ENCODE peak calls at places on chromosome 14, in eight cellular contexts. H, M, R, G, P, X, D and L are unnamed samples. For H3K4me1, the result is how much of the 10 kb centered on the place peaks cover.

GRCh38 chr14:29648045-29648444 is 279.6 kb downstream of the PRKD1 start:
- DNase-seq in H (no peak), M (no peak), R (no peak), G (no peak), P (peak), X (no peak), D (no peak), L (no peak)

GRCh38 chr14:98136019-98136418 is 1136.0 kb downstream of the BCL11B start:
- DNase-seq in H (no peak), M (no peak), R (peak), G (no peak), P (no peak), X (no peak), D (no peak), L (no peak)

GRCh38 chr14:72948481-72949138 is 22.3 kb downstream of the DCAF4 start:
- DNase-seq in H (no peak), M (peak), R (peak), G (peak), P (peak), X (peak), D (peak), L (no peak)

GRCh38 chr14:103395245-103395644 is 10.0 kb downstream of the MARK3 start:
- DNase-seq in H (no peak), M (no peak), R (no peak), G (no peak), P (no peak), X (no peak), D (no peak), L (no peak)

GRCh38 chr14:90491221-90491867 is 94.5 kb downstream of the CALM1 start:
- DNase-seq in H (no peak), M (peak), R (no peak), G (no peak), P (peak), X (no peak), D (no peak), L (peak)

GRCh38 chr14:24395609-24396580 is 2.9 kb upstream of the NYNRIN start:
- DNase-seq in H (no peak), M (no peak), R (no peak), G (no peak), P (no peak), X (no peak), D (no peak), L (peak)

GRCh38 chr14:82999802-83000201 is 1466.1 kb upstream of the SEL1L start:
- DNase-seq in H (no peak), M (no peak), R (peak), G (no peak), P (peak), X (no peak), D (peak), L (no peak)

GRCh38 chr14:63186453-63186852 is 17.8 kb upstream of the RHOJ start:
- DNase-seq in H (no peak), M (no peak), R (no peak), G (no peak), P (no peak), X (no peak), D (no peak), L (no peak)

GRCh38 chr14:29419736-29420135 is 507.9 kb downstream of the PRKD1 start:
- DNase-seq in H (no peak), M (no peak), R (no peak), G (no peak), P (no peak), X (no peak), D (no peak), L (no peak)

GRCh38 chr14:69700609-69701008 is 66.3 kb upstream of the SRSF5 start:
- DNase-seq in H (no peak), M (no peak), R (no peak), G (no peak), P (no peak), X (no peak), D (no peak), L (no peak)

GRCh38 chr14:70317969-70318634 is 41.4 kb downstream of the COX16 start:
- DNase-seq in H (no peak), M (no peak), R (peak), G (no peak), P (peak), X (no peak), D (peak), L (no peak)

GRCh38 chr14:61750708-61751474 is 11.3 kb upstream of the SNAPC1 start:
- DNase-seq in H (no peak), M (peak), R (peak), G (peak), P (peak), X (peak), D (peak), L (peak)

GRCh38 chr14:89723930-89724915 is 230.3 kb downstream of the EFCAB11 start:
- DNase-seq in H (peak), M (no peak), R (no peak), G (no peak), P (peak), X (no peak), D (no peak), L (no peak)

GRCh38 chr14:22893706-22894105 is 10.7 kb downstream of the REM2 start:
- DNase-seq in H (no peak), M (no peak), R (no peak), G (no peak), P (no peak), X (no peak), D (no peak), L (no peak)

GRCh38 chr14:95875831-95876768 is 532 bp upstream of the TUNAR start:
- DNase-seq in H (no peak), M (no peak), R (peak), G (no peak), P (peak), X (no peak), D (peak), L (no peak)

GRCh38 chr14:61493239-61493638 is 171.9 kb downstream of the PRKCH start:
- DNase-seq in H (no peak), M (no peak), R (no peak), G (no peak), P (peak), X (no peak), D (no peak), L (no peak)

GRCh38 chr14:44732144-44732543 is 225.1 kb upstream of the FSCB start:
- DNase-seq in H (no peak), M (no peak), R (no peak), G (no peak), P (no peak), X (no peak), D (no peak), L (no peak)

GRCh38 chr14:103688906-103689902 is 26.0 kb downstream of the XRCC3 start:
- DNase-seq in H (no peak), M (no peak), R (no peak), G (peak), P (no peak), X (peak), D (no peak), L (no peak)

GRCh38 chr14:22830329-22831010 is 783 bp downstream of the MRPL52 start:
- DNase-seq in H (no peak), M (no peak), R (no peak), G (no peak), P (no peak), X (no peak), D (no peak), L (no peak)

GRCh38 chr14:39050389-39050788 is 52.6 kb downstream of the SEC23A start:
- DNase-seq in H (no peak), M (no peak), R (no peak), G (no peak), P (no peak), X (no peak), D (no peak), L (no peak)

GRCh38 chr14:62084020-62084419 is 321.8 kb downstream of the SNAPC1 start:
- DNase-seq in H (no peak), M (no peak), R (no peak), G (no peak), P (no peak), X (no peak), D (no peak), L (no peak)

GRCh38 chr14:74476607-74477006 is 16.5 kb downstream of the NPC2 start:
- DNase-seq in H (no peak), M (no peak), R (no peak), G (no peak), P (peak), X (no peak), D (no peak), L (no peak)

GRCh38 chr14:100031506-100032281 is 33.5 kb upstream of the EVL start:
- DNase-seq in H (no peak), M (peak), R (no peak), G (no peak), P (peak), X (peak), D (no peak), L (peak)

GRCh38 chr14:94897092-94897491 is 127.2 kb upstream of the GSC start:
- DNase-seq in H (no peak), M (peak), R (no peak), G (no peak), P (no peak), X (no peak), D (no peak), L (peak)

GRCh38 chr14:102279688-102280348 is 25.1 kb downstream of the MOK start:
- DNase-seq in H (no peak), M (no peak), R (no peak), G (no peak), P (peak), X (no peak), D (no peak), L (no peak)

GRCh38 chr14:74763803-74764531 is 851 bp downstream of the YLPM1 start:
- DNase-seq in H (no peak), M (no peak), R (peak), G (peak), P (peak), X (peak), D (peak), L (peak)

GRCh38 chr14:29926228-29926627 is 1.4 kb downstream of the PRKD1 start:
- DNase-seq in H (no peak), M (no peak), R (peak), G (no peak), P (peak), X (no peak), D (no peak), L (no peak)

GRCh38 chr14:23513466-23514008 is 38.0 kb downstream of the ZFHX2 start:
- DNase-seq in H (no peak), M (no peak), R (no peak), G (no peak), P (no peak), X (no peak), D (no peak), L (no peak)

GRCh38 chr14:89771251-89771650 is 183.3 kb downstream of the EFCAB11 start:
- DNase-seq in H (no peak), M (no peak), R (no peak), G (no peak), P (no peak), X (no peak), D (no peak), L (no peak)

GRCh38 chr14:49505026-49505766 is 81.0 kb downstream of the RPS29 start:
- DNase-seq in H (no peak), M (no peak), R (no peak), G (no peak), P (peak), X (no peak), D (no peak), L (no peak)

GRCh38 chr14:55294603-55295002 is 23.4 kb downstream of the FBXO34 start:
- DNase-seq in H (no peak), M (no peak), R (no peak), G (no peak), P (no peak), X (no peak), D (no peak), L (no peak)

GRCh38 chr14:86038401-86038985 is 508.5 kb downstream of the FLRT2 start:
- DNase-seq in H (no peak), M (peak), R (peak), G (no peak), P (peak), X (peak), D (peak), L (no peak)

GRCh38 chr14:105494606-105494929 is 3.5 kb downstream of the TEDC1 start:
- DNase-seq in H (no peak), M (no peak), R (no peak), G (no peak), P (no peak), X (no peak), D (no peak), L (no peak)

GRCh38 chr14:105492051-105492965 is 1.3 kb downstream of the TEDC1 start:
- DNase-seq in H (no peak), M (peak), R (peak), G (no peak), P (no peak), X (no peak), D (peak), L (peak)

GRCh38 chr14:105493921-105494605 is 3.0 kb downstream of the TEDC1 start:
- DNase-seq in H (no peak), M (peak), R (peak), G (no peak), P (no peak), X (peak), D (peak), L (peak)

GRCh38 chr14:105491366-105492006 is 440 bp downstream of the TEDC1 start:
- DNase-seq in H (no peak), M (peak), R (peak), G (peak), P (peak), X (peak), D (peak), L (peak)

GRCh38 chr14:105492966-105493871 is 2.2 kb downstream of the TEDC1 start:
- DNase-seq in H (no peak), M (peak), R (peak), G (no peak), P (no peak), X (peak), D (peak), L (peak)
- H3K4me1 ChIP-seq in H (under half), M (under half), R (under half), G (under half), P (under half), X (under half), D (under half), L (under half)

GRCh38 chr14:32403688-32404087 is 74.6 kb downstream of the AKAP6 start:
- DNase-seq in H (no peak), M (no peak), R (no peak), G (no peak), P (no peak), X (no peak), D (no peak), L (no peak)

GRCh38 chr14:32408018-32408417 is 78.9 kb downstream of the AKAP6 start:
- DNase-seq in H (no peak), M (peak), R (no peak), G (no peak), P (no peak), X (no peak), D (no peak), L (peak)

GRCh38 chr14:32404784-32405573 is 75.9 kb downstream of the AKAP6 start:
- DNase-seq in H (no peak), M (no peak), R (no peak), G (no peak), P (no peak), X (no peak), D (no peak), L (no peak)

GRCh38 chr14:32405856-32406255 is 76.8 kb downstream of the AKAP6 start:
- DNase-seq in H (no peak), M (no peak), R (no peak), G (no peak), P (no peak), X (no peak), D (no peak), L (no peak)

DNA sequence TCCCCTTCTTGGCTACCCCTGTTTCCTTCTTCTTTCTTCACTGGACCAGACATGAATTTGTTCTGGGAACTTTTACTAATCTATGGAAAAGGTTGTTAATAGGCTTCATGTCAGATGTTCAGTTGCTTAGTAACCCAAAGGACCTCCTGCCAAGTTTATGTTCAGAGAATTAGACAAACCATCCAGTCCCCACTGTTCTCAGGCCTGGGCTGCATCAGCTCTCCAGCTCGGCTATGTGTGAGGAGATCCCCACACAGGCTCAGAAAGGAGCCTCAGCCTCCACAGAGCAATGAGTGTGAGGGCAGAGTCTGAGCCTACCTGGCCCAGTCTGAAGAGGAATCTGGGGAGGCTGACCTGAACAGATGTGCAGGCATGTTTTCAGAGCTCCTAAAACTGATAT is 78.1 kb downstream of the AKAP6 start:
- DNase-seq in H (no peak), M (no peak), R (no peak), G (no peak), P (no peak), X (no peak), D (no peak), L (no peak)
- H3K4me1 ChIP-seq in H (under half), M (under half), R (under half), G (under half), P (under half), X (under half), D (under half), L (under half)

GRCh38 chr14:71554959-71555612 is 377.1 kb upstream of the RGS6 start:
- DNase-seq in H (no peak), M (no peak), R (no peak), G (no peak), P (no peak), X (no peak), D (no peak), L (no peak)
- H3K4me1 ChIP-seq in H (under half), M (under half), R (under half), G (under half), P (under half), X (under half), D (under half), L (under half)

GRCh38 chr14:51780741-51781140 is 79.7 kb upstream of the GNG2 start:
- DNase-seq in H (no peak), M (no peak), R (peak), G (no peak), P (peak), X (no peak), D (no peak), L (no peak)
- H3K4me1 ChIP-seq in H (under half), M (under half), R (under half), G (under half), P (under half), X (under half), D (under half), L (under half)

GRCh38 chr14:64717870-64718269 is 13.6 kb downstream of the PLEKHG3 start:
- DNase-seq in H (no peak), M (peak), R (peak), G (no peak), P (peak), X (no peak), D (no peak), L (peak)
- H3K4me1 ChIP-seq in H (half or more), M (under half), R (under half), G (under half), P (half or more), X (half or more), D (under half), L (half or more)

DNA sequence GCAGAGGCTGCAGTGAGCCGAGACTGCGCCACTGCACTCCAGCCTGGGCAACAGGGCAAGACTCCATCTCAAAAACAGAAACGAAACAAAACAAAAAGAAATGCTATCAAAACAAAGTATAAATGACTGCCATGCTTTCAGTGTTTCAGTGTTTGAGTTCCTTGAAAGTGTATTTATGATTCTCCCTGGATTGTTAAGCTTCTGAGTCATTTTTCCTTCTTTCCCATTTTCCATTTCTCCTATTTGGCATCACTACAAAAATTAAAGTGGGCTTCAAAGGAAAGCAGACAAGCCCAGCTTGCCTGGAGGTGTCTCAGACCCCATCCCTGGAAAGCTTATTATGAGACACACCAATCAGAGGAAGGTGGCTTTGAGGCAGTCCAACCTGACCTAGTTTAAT is 35.1 kb downstream of the NIN start:
- DNase-seq in H (no peak), M (no peak), R (no peak), G (no peak), P (no peak), X (no peak), D (no peak), L (no peak)
- H3K4me1 ChIP-seq in H (under half), M (under half), R (under half), G (under half), P (under half), X (under half), D (under half), L (under half)

GRCh38 chr14:91872517-91873470 is 5.5 kb upstream of the TC2N start:
- DNase-seq in H (peak), M (peak), R (peak), G (peak), P (no peak), X (peak), D (no peak), L (peak)
- H3K4me1 ChIP-seq in H (under half), M (under half), R (under half), G (under half), P (under half), X (half or more), D (under half), L (under half)

GRCh38 chr14:105258846-105259245 is 10.5 kb downstream of the BTBD6 start:
- DNase-seq in H (no peak), M (no peak), R (no peak), G (no peak), P (no peak), X (no peak), D (no peak), L (no peak)

GRCh38 chr14:105257464-105257863 is 9.1 kb downstream of the BTBD6 start:
- DNase-seq in H (no peak), M (no peak), R (no peak), G (no peak), P (no peak), X (no peak), D (peak), L (no peak)

GRCh38 chr14:105256292-105256960 is 8.1 kb downstream of the BTBD6 start:
- DNase-seq in H (no peak), M (no peak), R (no peak), G (no peak), P (no peak), X (no peak), D (peak), L (no peak)

GRCh38 chr14:105261781-105262180 is 13.4 kb downstream of the BTBD6 start:
- DNase-seq in H (no peak), M (no peak), R (no peak), G (no peak), P (no peak), X (no peak), D (peak), L (no peak)

GRCh38 chr14:105260826-105261438 is 12.6 kb downstream of the BTBD6 start:
- DNase-seq in H (no peak), M (no peak), R (no peak), G (no peak), P (no peak), X (no peak), D (peak), L (no peak)
- H3K4me1 ChIP-seq in H (under half), M (under half), R (under half), G (under half), P (under half), X (under half), D (under half), L (under half)